ENCODE peak calls at places on chromosome 18, in seven cellular contexts. N, S, M, B, U, I and H are unnamed samples.

GRCh38 chr18:74516271-74517235 is 17.7 kb upstream of the CNDP1 start:
- DNase-seq in N (no peak), S (no peak), M (no peak), B (no peak), U (no peak), I (no peak), H (no peak)

GRCh38 chr18:75612491-75612890 is 185.0 kb upstream of the SMIM21 start:
- DNase-seq in N (no peak), S (no peak), M (no peak), B (no peak), U (no peak), I (no peak), H (no peak)

GRCh38 chr18:50091495-50092249 is 103.3 kb downstream of the MYO5B start:
- DNase-seq in N (no peak), S (no peak), M (no peak), B (no peak), U (no peak), I (no peak), H (no peak)

GRCh38 chr18:12606592-12607315 is 51.2 kb downstream of the SPIRE1 start:
- DNase-seq in N (no peak), S (no peak), M (no peak), B (no peak), U (no peak), I (no peak), H (peak; percentile 37)

GRCh38 chr18:9120796-9121195 is 15.8 kb upstream of the ANKRD12 start:
- DNase-seq in N (no peak), S (no peak), M (no peak), B (no peak), U (peak; percentile 41), I (no peak), H (no peak)

GRCh38 chr18:6610436-6610835 is 119.1 kb upstream of the ARHGAP28 start:
- DNase-seq in N (no peak), S (no peak), M (no peak), B (no peak), U (no peak), I (no peak), H (no peak)

GRCh38 chr18:79912409-79912991 is 39.0 kb downstream of the SLC66A2 start:
- DNase-seq in N (peak; percentile 49), S (no peak), M (peak; percentile 73), B (no peak), U (no peak), I (peak; percentile 82), H (no peak)

GRCh38 chr18:9737814-9738160 is 29.7 kb downstream of the RAB31 start:
- DNase-seq in N (no peak), S (no peak), M (peak; percentile 20), B (no peak), U (no peak), I (no peak), H (no peak)

GRCh38 chr18:22342625-22343024 is 75.1 kb downstream of the CTAGE1 start:
- DNase-seq in N (no peak), S (peak; percentile 8), M (no peak), B (no peak), U (peak; percentile 38), I (peak; percentile 67), H (no peak)

GRCh38 chr18:21366896-21367295 is 124.9 kb downstream of the GREB1L start:
- DNase-seq in N (no peak), S (no peak), M (no peak), B (no peak), U (no peak), I (no peak), H (no peak)

GRCh38 chr18:38961880-38962279 is 1396.3 kb upstream of the CELF4 start:
- DNase-seq in N (no peak), S (no peak), M (no peak), B (no peak), U (no peak), I (no peak), H (no peak)

GRCh38 chr18:36653870-36654269 is 174.9 kb downstream of the TPGS2 start:
- DNase-seq in N (no peak), S (no peak), M (no peak), B (no peak), U (no peak), I (no peak), H (no peak)

GRCh38 chr18:8943900-8944870 is 158.3 kb upstream of the NDUFV2 start:
- DNase-seq in N (no peak), S (no peak), M (peak; percentile 63), B (no peak), U (no peak), I (no peak), H (no peak)

GRCh38 chr18:37483221-37483971 is 82.2 kb downstream of the CELF4 start:
- DNase-seq in N (no peak), S (no peak), M (no peak), B (no peak), U (no peak), I (no peak), H (no peak)

GRCh38 chr18:58394607-58395425 is 234.1 kb downstream of the ALPK2 start:
- DNase-seq in N (no peak), S (no peak), M (no peak), B (no peak), U (no peak), I (no peak), H (no peak)

GRCh38 chr18:71304856-71305255 is 1016.0 kb downstream of the SOCS6 start:
- DNase-seq in N (no peak), S (no peak), M (no peak), B (no peak), U (no peak), I (no peak), H (no peak)

GRCh38 chr18:12890964-12891363 is 6.9 kb upstream of the PTPN2 start:
- DNase-seq in N (no peak), S (no peak), M (no peak), B (no peak), U (no peak), I (no peak), H (no peak)

GRCh38 chr18:48887294-48887904 is 63.4 kb downstream of the SMAD7 start:
- DNase-seq in N (no peak), S (no peak), M (no peak), B (no peak), U (no peak), I (no peak), H (no peak)

GRCh38 chr18:26656944-26657536 is 108.7 kb upstream of the KCTD1 start:
- DNase-seq in N (no peak), S (no peak), M (peak; percentile 81), B (peak; percentile 43), U (no peak), I (no peak), H (no peak)

GRCh38 chr18:28458751-28459150 is 281.8 kb upstream of the CDH2 start:
- DNase-seq in N (no peak), S (no peak), M (no peak), B (no peak), U (no peak), I (no peak), H (no peak)